ENCODE peak calls at places on chromosomes 7 and 10, in seven cellular contexts. L is activated CD8-positive, alpha-beta T cell treated with anti-CD3 and anti-CD28 coated beads for 36 hours; I is midbrain; X is posterior cingulate gyrus; P is G401; Q is DMS153; N is NCI-H1092 treated with DMSO at 0.1 percent for 48 hours. U is an unnamed sample.

GRCh38 chr7:94823952-94824351 is 83.4 kb upstream of the PPP1R9A start:
- DNase-seq in I (no peak), P (no peak), X (no peak), N (no peak), L (no peak), Q (no peak), U (no peak)

GRCh38 chr10:133307776-133308430 is 769 bp downstream of the TUBGCP2 start:
- DNase-seq in I (peak), N (peak), L (peak), Q (peak), X (peak), P (peak), U (peak)

GRCh38 chr7:150385240-150385830 is 6.2 kb downstream of the ZNF775 start:
- DNase-seq in X (no peak), N (no peak), P (peak), I (peak), Q (no peak), L (no peak), U (no peak)

GRCh38 chr7:120991570-120991969 is 3.1 kb downstream of the CPED1 start:
- DNase-seq in P (no peak), Q (no peak), L (no peak), X (no peak), I (no peak), N (no peak), U (no peak)

GRCh38 chr7:107432261-107432660 is 37.6 kb upstream of the GPR22 start:
- DNase-seq in L (no peak), I (no peak), X (no peak), N (no peak), P (no peak), Q (no peak), U (no peak)

GRCh38 chr10:47354162-47354561 is 6.0 kb downstream of the RBP3 start:
- DNase-seq in N (no peak), X (no peak), L (no peak), I (no peak), Q (no peak), P (no peak), U (no peak)

GRCh38 chr7:135991322-135991721 is 14.2 kb upstream of the MTPN start:
- DNase-seq in N (no peak), L (no peak), I (no peak), Q (no peak), P (no peak), X (no peak), U (no peak)

GRCh38 chr10:102519246-102519805 is 15.6 kb downstream of the SUFU start:
- DNase-seq in Q (no peak), X (peak), L (no peak), P (no peak), N (no peak), I (no peak), U (no peak)

GRCh38 chr10:5691786-5692185 is 7.1 kb downstream of the TASOR2 start:
- DNase-seq in X (no peak), I (no peak), N (no peak), P (no peak), L (no peak), Q (no peak), U (no peak)

GRCh38 chr10:60425392-60426110 is 35.9 kb upstream of the ANK3 start:
- DNase-seq in I (no peak), Q (peak), P (no peak), N (no peak), X (no peak), L (no peak), U (no peak)

GRCh38 chr10:88222878-88223277 is 359.5 kb downstream of the PTEN start:
- DNase-seq in X (no peak), Q (no peak), P (no peak), L (no peak), N (no peak), I (no peak), U (no peak)

GRCh38 chr10:44706745-44707144 is 204.4 kb upstream of the TMEM72 start:
- DNase-seq in X (no peak), L (no peak), I (no peak), N (no peak), Q (no peak), P (no peak), U (no peak)

GRCh38 chr10:90227259-90227658 is 525.9 kb downstream of the KIF20B start:
- DNase-seq in N (no peak), X (no peak), L (peak), I (no peak), P (no peak), Q (no peak), U (no peak)

GRCh38 chr7:100088621-100089457 is at the start of gene COPS6:
- DNase-seq in P (peak), L (peak), Q (peak), X (peak), I (peak), N (peak), U (peak)

GRCh38 chr10:71921319-71922027 is 42.7 kb upstream of the CHST3 start:
- DNase-seq in X (peak), N (peak), L (no peak), Q (no peak), P (peak), I (peak), U (no peak)

GRCh38 chr7:17521437-17521836 is 223.0 kb downstream of the AHR start:
- DNase-seq in Q (no peak), P (no peak), N (no peak), L (no peak), I (no peak), X (no peak), U (no peak)

GRCh38 chr10:74932648-74933047 is 106.2 kb downstream of the KAT6B start:
- DNase-seq in L (no peak), N (peak), X (peak), P (peak), I (peak), Q (peak), U (no peak)

GRCh38 chr7:101936612-101937231 is 119.3 kb downstream of the CUX1 start:
- DNase-seq in P (peak), L (no peak), X (no peak), Q (no peak), N (no peak), I (no peak), U (no peak)

GRCh38 chr7:117269895-117270294 is 53.0 kb downstream of the WNT2 start:
- DNase-seq in I (no peak), X (no peak), Q (no peak), L (no peak), N (no peak), P (no peak), U (no peak)

GRCh38 chr10:42974693-42975002 is 102.2 kb upstream of the RET start:
- DNase-seq in N (no peak), X (no peak), Q (no peak), I (no peak), P (no peak), L (no peak), U (no peak)

GRCh38 chr7:22675436-22675835 is 51.6 kb upstream of the IL6 start:
- DNase-seq in P (no peak), X (no peak), L (no peak), I (no peak), N (no peak), Q (no peak), U (no peak)

GRCh38 chr7:82443044-82443800 is at the start of gene CACNA2D1:
- DNase-seq in N (no peak), P (peak), Q (peak), X (peak), L (peak), I (peak), U (no peak)

GRCh38 chr7:17557305-17557704 is 258.9 kb downstream of the AHR start:
- DNase-seq in L (no peak), X (no peak), I (no peak), Q (no peak), N (no peak), P (no peak), U (no peak)

GRCh38 chr7:130374507-130374906 is 5.8 kb upstream of the CPA1 start:
- DNase-seq in L (no peak), Q (no peak), N (no peak), I (no peak), X (no peak), P (no peak), U (no peak)

GRCh38 chr10:59244871-59245270 is 68.4 kb downstream of the PHYHIPL start:
- DNase-seq in I (no peak), P (no peak), X (no peak), L (no peak), N (no peak), Q (no peak), U (no peak)

U was measured in NCI-H748 treated with DMSO at 0.1 percent for 48 hours.